ENCODE peak calls at places on chromosomes 6 and 20, in five cellular contexts. N is uterus, B is IMR-90, S is tibial artery, D is adrenal gland. G is an unnamed sample.
A peak's percentile ranks its signal among the peaks of the same experiment; 100 is the strongest.

GRCh38 chr6:127886603-127887002 is 14.3 kb downstream of the THEMIS start:
- DNase-seq in N (no peak), D (no peak), B (peak; percentile 2), S (no peak), G (no peak)

GRCh38 chr20:9602834-9603173 is 88.4 kb downstream of the LAMP5 start:
- DNase-seq in S (no peak), D (no peak), B (no peak), N (no peak), G (no peak)

GRCh38 chr20:62472343-62473199 is 3.2 kb downstream of the GATA5 start:
- DNase-seq in N (no peak), S (no peak), D (no peak), B (no peak), G (no peak)

GRCh38 chr6:70901324-70901723 is 55.5 kb downstream of the B3GAT2 start:
- DNase-seq in B (no peak), S (no peak), N (no peak), D (no peak), G (no peak)

GRCh38 chr6:74969591-74970267 is 236.1 kb downstream of the COL12A1 start:
- DNase-seq in D (no peak), S (no peak), N (no peak), B (peak; percentile 6), G (no peak)

GRCh38 chr20:3748073-3748472 is 15.6 kb downstream of the HSPA12B start:
- DNase-seq in D (no peak), S (no peak), N (no peak), B (no peak), G (no peak)

GRCh38 chr20:25389858-25390537 is 637 bp downstream of the ABHD12 start:
- DNase-seq in D (peak; percentile 46), B (no peak), N (peak; percentile 37), S (no peak), G (peak; percentile 40)

GRCh38 chr6:153084393-153084792 is 46.7 kb downstream of the RGS17 start:
- DNase-seq in B (peak; percentile 69), S (no peak), N (no peak), D (no peak), G (no peak)

GRCh38 chr6:2940010-2940850 is 31.1 kb downstream of the SERPINB6 start:
- DNase-seq in D (no peak), S (no peak), N (no peak), B (no peak), G (peak; percentile 27)

GRCh38 chr6:15948930-15949900 is 179.7 kb upstream of the MYLIP start:
- DNase-seq in D (no peak), N (no peak), S (no peak), B (no peak), G (peak; percentile 71)

GRCh38 chr6:136945072-136945471 is 23.0 kb downstream of the SLC35D3 start:
- DNase-seq in D (no peak), B (no peak), S (no peak), N (no peak), G (no peak)

GRCh38 chr20:63682384-63683139 is 13.9 kb upstream of the TNFRSF6B start:
- DNase-seq in B (peak; percentile 98), N (peak; percentile 76), D (peak; percentile 74), S (peak; percentile 81), G (peak; percentile 71)

GRCh38 chr20:25058051-25058796 is at the start of gene ACSS1:
- DNase-seq in B (peak; percentile 31), N (peak; percentile 78), S (peak; percentile 61), D (peak; percentile 53), G (peak; percentile 70)

GRCh38 chr6:106488494-106489369 is 128.2 kb downstream of the CRYBG1 start:
- DNase-seq in N (no peak), D (no peak), B (no peak), S (no peak), G (no peak)

GRCh38 chr6:132933085-132933484 is 118.7 kb downstream of the RPS12 start:
- DNase-seq in S (no peak), B (no peak), N (no peak), D (no peak), G (no peak)

GRCh38 chr20:61457725-61458124 is 205.7 kb downstream of the CDH4 start:
- DNase-seq in D (no peak), B (no peak), N (no peak), S (no peak), G (no peak)

GRCh38 chr6:11947063-11947462 is 65.0 kb upstream of the HIVEP1 start:
- DNase-seq in D (no peak), N (no peak), B (no peak), S (no peak), G (no peak)
- H3K27ac ChIP-seq in D (no peak overlapping the region), N (no peak overlapping the region), B (no peak overlapping the region), S (no peak overlapping the region), G (no peak overlapping the region)

GRCh38 chr6:36627801-36628246 is 33.7 kb downstream of the SRSF3 start:
- DNase-seq in D (peak; percentile 83), B (peak; percentile 91), S (peak; percentile 69), N (peak; percentile 71), G (peak; percentile 54)
- H3K4me3 ChIP-seq in D (no peak overlapping the region), B (no peak overlapping the region), S (peak overlapping the region; percentile 17), N (no peak overlapping the region), G (no peak overlapping the region)

DNA sequence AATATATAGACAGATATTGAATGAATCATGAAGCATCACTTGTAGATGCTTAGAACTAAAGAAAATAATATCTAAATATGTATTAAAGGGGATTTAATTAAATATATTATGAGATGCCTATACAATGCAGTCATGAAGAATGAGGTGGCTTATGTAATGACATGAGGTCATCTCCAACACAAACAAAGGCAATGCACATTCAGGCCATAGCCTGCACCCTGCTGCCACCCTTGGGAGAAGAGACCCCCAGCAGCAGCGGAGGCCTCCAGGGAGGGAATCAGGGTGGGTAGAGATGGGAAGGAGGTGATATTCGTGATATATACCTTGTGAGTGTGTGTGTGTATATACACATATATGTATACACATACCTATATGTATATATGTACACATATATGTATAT is 26.4 kb upstream of the SSTR4 start:
- DNase-seq in N (no peak), D (no peak), S (no peak), B (no peak), G (no peak)
- H3K27ac ChIP-seq in N (no peak overlapping the region), D (no peak overlapping the region), S (no peak overlapping the region), B (no peak overlapping the region), G (no peak overlapping the region)

DNA sequence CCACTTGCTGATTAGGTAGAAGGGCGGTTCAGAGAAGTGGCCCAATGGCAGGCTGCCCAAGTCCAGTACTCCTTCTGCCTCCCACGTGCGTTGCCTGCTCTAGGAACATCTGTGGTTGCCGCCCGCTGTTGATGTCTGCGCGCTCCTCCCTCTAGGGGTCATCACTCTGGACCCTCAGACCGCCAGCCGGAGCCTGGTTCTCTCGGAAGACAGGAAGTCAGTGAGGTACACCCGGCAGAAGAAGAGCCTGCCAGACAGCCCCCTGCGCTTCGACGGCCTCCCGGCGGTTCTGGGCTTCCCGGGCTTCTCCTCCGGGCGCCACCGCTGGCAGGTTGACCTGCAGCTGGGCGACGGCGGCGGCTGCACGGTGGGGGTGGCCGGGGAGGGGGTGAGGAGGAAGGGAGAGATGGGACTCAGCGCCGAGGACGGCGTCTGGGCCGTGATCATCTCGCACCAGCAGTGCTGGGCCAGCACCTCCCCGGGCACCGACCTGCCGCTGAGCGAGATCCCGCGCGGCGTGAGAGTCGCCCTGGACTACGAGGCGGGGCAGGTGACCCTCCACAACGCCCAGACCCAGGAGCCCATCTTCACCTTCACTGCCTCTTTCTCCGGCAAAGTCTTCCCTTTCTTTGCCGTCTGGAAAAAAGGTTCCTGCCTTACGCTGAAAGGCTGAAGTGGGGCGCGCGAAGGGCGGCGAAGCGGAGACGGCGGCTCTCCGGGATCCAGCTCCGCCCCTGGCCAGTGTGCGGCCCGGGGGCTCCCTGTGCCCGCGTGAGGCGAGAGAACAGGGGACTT is 8.5 kb downstream of the TRIM15 start:
- DNase-seq in S (no peak), B (no peak), N (no peak), D (no peak), G (no peak)
- H3K4me3 ChIP-seq in S (no peak overlapping the region), B (no peak overlapping the region), N (no peak overlapping the region), D (no peak overlapping the region), G (no peak overlapping the region)

DNA sequence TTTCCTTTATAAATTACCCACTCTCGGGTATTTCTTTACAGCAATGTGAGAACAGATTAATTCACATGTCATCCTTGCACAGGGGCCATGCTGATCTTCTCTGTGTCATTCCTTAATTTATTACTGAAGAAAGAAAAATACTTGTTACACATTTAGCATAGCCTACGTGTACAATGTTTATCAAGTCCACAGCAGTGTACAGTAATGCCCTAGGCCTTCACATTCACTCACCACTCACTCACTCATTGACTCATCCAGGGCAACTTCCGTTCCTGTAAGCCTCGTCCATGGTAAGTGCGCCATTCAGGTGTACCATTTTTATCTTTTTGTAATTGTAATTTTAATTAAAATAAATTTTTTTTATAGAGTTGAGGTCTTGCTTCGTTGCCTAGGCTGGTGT is 73.6 kb downstream of the RSPH3 start:
- DNase-seq in S (no peak), D (no peak), B (peak; percentile 91), N (no peak), G (no peak)
- H3K27ac ChIP-seq in S (no peak overlapping the region), D (no peak overlapping the region), B (no peak overlapping the region), N (no peak overlapping the region), G (no peak overlapping the region)

DNA sequence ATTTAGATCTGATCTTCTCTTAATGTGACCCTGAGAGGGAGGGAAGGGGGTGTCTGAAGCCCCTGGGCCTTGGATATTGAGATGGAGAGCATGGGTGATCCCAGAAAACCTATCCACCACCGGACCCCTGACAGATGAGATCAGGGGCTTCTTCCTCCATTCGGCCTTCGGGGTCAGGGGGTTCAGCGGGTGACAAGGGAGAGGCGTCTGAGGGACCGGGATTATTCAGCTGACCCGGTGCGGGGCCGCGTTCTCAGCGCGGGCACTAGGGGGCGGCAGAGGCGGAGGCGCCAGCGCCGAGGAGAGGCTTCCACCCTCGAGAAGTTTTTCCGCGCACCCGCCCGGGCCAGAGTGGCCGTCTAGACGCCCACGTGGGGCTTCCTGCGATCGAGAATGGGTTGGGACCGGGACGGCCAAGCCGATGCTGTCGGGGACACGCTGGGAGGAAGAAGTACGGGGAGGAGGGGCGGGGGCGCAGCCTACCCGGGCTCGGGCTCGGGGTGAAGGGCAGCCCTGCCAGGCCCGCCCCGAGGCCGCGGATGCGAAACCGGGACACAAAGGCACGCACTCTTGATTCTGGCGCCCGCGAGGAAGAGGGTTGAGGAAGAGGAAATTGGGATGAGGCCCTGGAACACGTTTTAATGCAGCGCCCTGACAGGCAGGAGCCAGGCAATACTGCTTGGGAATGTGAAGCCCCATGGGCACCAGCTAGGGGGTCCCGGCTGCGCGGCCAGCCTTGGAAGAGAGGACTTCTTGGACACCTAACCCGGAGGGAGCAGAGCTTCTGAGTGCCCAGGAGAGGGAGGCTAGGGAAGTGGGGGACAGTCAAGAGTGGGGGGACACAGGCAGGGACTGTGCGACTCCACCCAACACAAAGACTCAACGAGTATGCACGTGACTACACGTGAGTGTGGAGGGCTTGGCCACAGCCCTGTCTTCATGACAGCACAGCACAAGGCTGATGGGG is 30.6 kb downstream of the COL11A2 start:
- DNase-seq in B (peak; percentile 28), N (peak; percentile 83), D (peak; percentile 78), S (peak; percentile 77), G (peak; percentile 85)
- H3K4me3 ChIP-seq in B (peak overlapping the region; percentile 52), N (peak overlapping the region; percentile 40), D (peak overlapping the region; percentile 3), S (peak overlapping the region; percentile 61), G (no peak overlapping the region)

GRCh38 chr6:125940691-125941090 is 15.9 kb upstream of the HINT3 start:
- DNase-seq in D (no peak), S (no peak), N (no peak), B (peak; percentile 32), G (no peak)
- H3K27ac ChIP-seq in D (no peak overlapping the region), S (no peak overlapping the region), N (no peak overlapping the region), B (no peak overlapping the region), G (no peak overlapping the region)